ENCODE peak calls at places on chromosomes 2 and 18, in nine cellular contexts. B, S, F, I, Q, M, E, T and J are unnamed samples.

GRCh38 chr2:196059491-196059960 is 9.1 kb downstream of the DNAH7 start:
- DNase-seq in T (no peak), B (peak), Q (no peak), F (peak), S (no peak), M (no peak), E (no peak), I (no peak), J (no peak)

GRCh38 chr2:171310889-171311288 is 122.9 kb downstream of the METTL8 start:
- DNase-seq in T (no peak), B (no peak), I (no peak), S (no peak), Q (no peak), F (no peak), E (no peak), M (no peak), J (no peak)

GRCh38 chr2:99450199-99450598 is 39.6 kb downstream of the REV1 start:
- DNase-seq in Q (no peak), S (no peak), M (no peak), T (no peak), E (no peak), B (no peak), F (no peak), I (no peak), J (no peak)

GRCh38 chr2:127637725-127638252 is 8.2 kb upstream of the GPR17 start:
- DNase-seq in T (no peak), F (no peak), M (peak), I (peak), B (peak), Q (peak), S (peak), E (no peak), J (no peak)

GRCh38 chr2:9096761-9097160 is 93.3 kb upstream of the MBOAT2 start:
- DNase-seq in S (no peak), T (no peak), E (no peak), I (no peak), F (no peak), Q (no peak), B (no peak), M (no peak), J (no peak)

GRCh38 chr2:185833864-185834263 is 95.3 kb downstream of the FSIP2 start:
- DNase-seq in S (no peak), T (no peak), I (no peak), Q (no peak), F (no peak), B (no peak), E (no peak), M (no peak), J (no peak)

GRCh38 chr18:39602112-39602511 is 2036.5 kb upstream of the CELF4 start:
- DNase-seq in F (no peak), M (no peak), Q (no peak), S (no peak), T (no peak), I (no peak), B (no peak), E (no peak), J (no peak)

GRCh38 chr2:229586746-229587705 is 127.3 kb downstream of the DNER start:
- DNase-seq in E (peak), I (peak), F (peak), B (peak), Q (peak), T (no peak), S (peak), M (peak), J (peak)

GRCh38 chr2:145715601-145716000 is 1195.7 kb upstream of the ZEB2 start:
- DNase-seq in I (no peak), T (no peak), Q (no peak), F (no peak), B (no peak), S (no peak), E (no peak), M (no peak), J (no peak)

GRCh38 chr2:218063541-218064295 is 5.3 kb upstream of the RUFY4 start:
- DNase-seq in M (no peak), F (no peak), T (no peak), S (no peak), Q (no peak), B (no peak), I (no peak), E (no peak), J (no peak)

GRCh38 chr2:904243-905024 is 46.2 kb upstream of the SNTG2 start:
- DNase-seq in M (no peak), E (no peak), S (no peak), T (no peak), B (no peak), I (no peak), F (no peak), Q (no peak), J (no peak)

GRCh38 chr2:235570256-235570655 is 76.4 kb downstream of the AGAP1 start:
- DNase-seq in Q (no peak), M (no peak), T (no peak), I (no peak), S (no peak), F (no peak), E (no peak), B (no peak), J (no peak)

GRCh38 chr2:218311543-218311884 is 19.2 kb upstream of the TMBIM1 start:
- DNase-seq in M (no peak), E (no peak), F (no peak), Q (no peak), T (no peak), I (no peak), S (no peak), B (no peak), J (no peak)

GRCh38 chr2:111119847-111120252 is 864 bp upstream of the BCL2L11 start:
- DNase-seq in F (no peak), B (no peak), M (no peak), T (no peak), S (no peak), Q (no peak), E (no peak), I (peak), J (peak)

GRCh38 chr2:138787053-138787666 is 7.0 kb upstream of the NXPH2 start:
- DNase-seq in F (peak), B (peak), M (no peak), S (no peak), I (no peak), E (no peak), T (no peak), Q (no peak), J (no peak)

GRCh38 chr2:49860834-49861233 is 706.5 kb upstream of the FSHR start:
- DNase-seq in M (no peak), I (no peak), E (no peak), S (no peak), B (no peak), T (no peak), Q (no peak), F (no peak), J (no peak)

GRCh38 chr18:47418746-47419145 is 167.3 kb upstream of the SKOR2 start:
- DNase-seq in M (no peak), F (no peak), B (peak), I (no peak), S (no peak), E (no peak), Q (no peak), T (no peak), J (no peak)

GRCh38 chr2:27958711-27959378 is 68.3 kb downstream of the BABAM2 start:
- DNase-seq in E (no peak), Q (no peak), T (no peak), F (no peak), I (no peak), B (peak), M (no peak), S (no peak), J (no peak)

GRCh38 chr2:36672199-36672598 is 24.3 kb upstream of the VIT start:
- DNase-seq in M (no peak), S (no peak), E (no peak), Q (no peak), I (no peak), T (no peak), B (peak), F (peak), J (no peak)

GRCh38 chr2:48323146-48323545 is 206.8 kb upstream of the STON1 start:
- DNase-seq in F (no peak), M (no peak), B (no peak), Q (no peak), S (no peak), E (no peak), T (no peak), I (no peak), J (no peak)

GRCh38 chr2:101560780-101561315 is 85.9 kb upstream of the RFX8 start:
- DNase-seq in T (no peak), F (no peak), Q (no peak), S (no peak), M (no peak), I (no peak), E (no peak), B (no peak), J (no peak)

GRCh38 chr2:66888791-66889631 is 454.1 kb downstream of the MEIS1 start:
- DNase-seq in I (peak), E (no peak), T (no peak), Q (peak), S (no peak), M (peak), B (peak), F (peak), J (no peak)

GRCh38 chr18:21391074-21391673 is 149.1 kb downstream of the GREB1L start:
- DNase-seq in B (peak), S (no peak), T (no peak), E (no peak), I (no peak), Q (no peak), M (no peak), F (no peak), J (no peak)

GRCh38 chr2:46849741-46850474 is 65.7 kb downstream of the MCFD2 start:
- DNase-seq in E (peak), Q (peak), T (no peak), M (peak), B (peak), S (peak), I (no peak), F (no peak), J (peak)

GRCh38 chr2:59575191-59575590 is 978.3 kb downstream of the BCL11A start:
- DNase-seq in M (no peak), S (no peak), E (no peak), F (no peak), B (no peak), I (no peak), T (no peak), Q (no peak), J (no peak)

GRCh38 chr2:120029672-120030640 is 17.1 kb downstream of the EPB41L5 start:
- DNase-seq in B (no peak), S (no peak), E (no peak), F (no peak), I (no peak), M (no peak), T (no peak), Q (no peak), J (no peak)

GRCh38 chr2:176675557-176676256 is 406.5 kb downstream of the MTX2 start:
- DNase-seq in I (no peak), S (no peak), B (no peak), M (no peak), E (no peak), T (no peak), Q (no peak), F (no peak), J (no peak)

GRCh38 chr2:191691016-191691725 is 13.2 kb downstream of the NABP1 start:
- DNase-seq in F (peak), S (no peak), Q (peak), M (peak), I (no peak), T (no peak), B (peak), E (no peak), J (no peak)